ENCODE peak calls at places on chromosomes 16 and 17, in eight cellular contexts. One of them, this sample, is unnamed.

GRCh38 chr17:21376835-21377690 is 906 bp downstream of the KCNJ12 start:
- DNase-seq in neural progenitor cell: no peak
- DNase-seq in foreskin fibroblast: peak
- DNase-seq in psoas muscle: peak
- DNase-seq in fibroblast of pulmonary artery: peak
- DNase-seq in stomach: peak
- DNase-seq in cardiac fibroblast: peak
- DNase-seq in body of pancreas: peak
- DNase-seq in this sample: no peak

GRCh38 chr17:77880702-77881450 is 77.6 kb upstream of the TNRC6C start:
- DNase-seq in fibroblast of pulmonary artery: no peak
- DNase-seq in neural progenitor cell: no peak
- DNase-seq in stomach: no peak
- DNase-seq in psoas muscle: no peak
- DNase-seq in foreskin fibroblast: no peak
- DNase-seq in cardiac fibroblast: no peak
- DNase-seq in body of pancreas: no peak
- DNase-seq in this sample: no peak

GRCh38 chr16:85412911-85413520 is 200.1 kb upstream of the GSE1 start:
- DNase-seq in neural progenitor cell: no peak
- DNase-seq in fibroblast of pulmonary artery: no peak
- DNase-seq in psoas muscle: no peak
- DNase-seq in cardiac fibroblast: no peak
- DNase-seq in foreskin fibroblast: no peak
- DNase-seq in body of pancreas: no peak
- DNase-seq in stomach: no peak
- DNase-seq in this sample: no peak

GRCh38 chr17:28145348-28145747 is 102.9 kb downstream of the NLK start:
- DNase-seq in stomach: no peak
- DNase-seq in psoas muscle: no peak
- DNase-seq in body of pancreas: no peak
- DNase-seq in cardiac fibroblast: peak
- DNase-seq in fibroblast of pulmonary artery: peak
- DNase-seq in neural progenitor cell: no peak
- DNase-seq in foreskin fibroblast: peak
- DNase-seq in this sample: no peak

GRCh38 chr17:1783834-1784611 is 22.2 kb downstream of the SERPINF1 start:
- DNase-seq in psoas muscle: peak
- DNase-seq in cardiac fibroblast: peak
- DNase-seq in fibroblast of pulmonary artery: peak
- DNase-seq in body of pancreas: peak
- DNase-seq in stomach: peak
- DNase-seq in neural progenitor cell: peak
- DNase-seq in foreskin fibroblast: peak
- DNase-seq in this sample: peak

GRCh38 chr17:78144146-78144719 is 2.0 kb upstream of the C17orf99 start:
- DNase-seq in psoas muscle: peak
- DNase-seq in neural progenitor cell: no peak
- DNase-seq in stomach: peak
- DNase-seq in cardiac fibroblast: peak
- DNase-seq in foreskin fibroblast: peak
- DNase-seq in body of pancreas: peak
- DNase-seq in fibroblast of pulmonary artery: peak
- DNase-seq in this sample: peak

GRCh38 chr16:26231647-26232046 is 539.9 kb downstream of the HS3ST4 start:
- DNase-seq in psoas muscle: no peak
- DNase-seq in fibroblast of pulmonary artery: no peak
- DNase-seq in foreskin fibroblast: no peak
- DNase-seq in cardiac fibroblast: no peak
- DNase-seq in stomach: no peak
- DNase-seq in neural progenitor cell: no peak
- DNase-seq in body of pancreas: no peak
- DNase-seq in this sample: no peak

GRCh38 chr17:49730078-49730786 is 22.5 kb upstream of the SLC35B1 start:
- DNase-seq in neural progenitor cell: no peak
- DNase-seq in stomach: peak
- DNase-seq in body of pancreas: peak
- DNase-seq in fibroblast of pulmonary artery: peak
- DNase-seq in psoas muscle: peak
- DNase-seq in foreskin fibroblast: peak
- DNase-seq in cardiac fibroblast: peak
- DNase-seq in this sample: peak

GRCh38 chr16:85491798-85492616 is 121.1 kb upstream of the GSE1 start:
- DNase-seq in body of pancreas: peak
- DNase-seq in psoas muscle: peak
- DNase-seq in fibroblast of pulmonary artery: no peak
- DNase-seq in foreskin fibroblast: peak
- DNase-seq in cardiac fibroblast: peak
- DNase-seq in neural progenitor cell: no peak
- DNase-seq in stomach: peak
- DNase-seq in this sample: no peak

GRCh38 chr17:70621593-70621992 is 452.3 kb downstream of the KCNJ2 start:
- DNase-seq in cardiac fibroblast: peak
- DNase-seq in body of pancreas: no peak
- DNase-seq in foreskin fibroblast: peak
- DNase-seq in neural progenitor cell: peak
- DNase-seq in stomach: no peak
- DNase-seq in psoas muscle: no peak
- DNase-seq in fibroblast of pulmonary artery: peak
- DNase-seq in this sample: peak

GRCh38 chr17:38727661-38728220 is 2.4 kb upstream of the CISD3 start:
- DNase-seq in body of pancreas: no peak
- DNase-seq in cardiac fibroblast: no peak
- DNase-seq in foreskin fibroblast: no peak
- DNase-seq in neural progenitor cell: no peak
- DNase-seq in fibroblast of pulmonary artery: no peak
- DNase-seq in psoas muscle: no peak
- DNase-seq in stomach: no peak
- DNase-seq in this sample: no peak

GRCh38 chr17:78597923-78598545 is 20.8 kb upstream of the DNAH17 start:
- DNase-seq in foreskin fibroblast: peak
- DNase-seq in cardiac fibroblast: peak
- DNase-seq in stomach: no peak
- DNase-seq in body of pancreas: no peak
- DNase-seq in fibroblast of pulmonary artery: peak
- DNase-seq in psoas muscle: no peak
- DNase-seq in neural progenitor cell: no peak
- DNase-seq in this sample: peak

GRCh38 chr16:1859650-1860049 is 12.3 kb downstream of the MEIOB start:
- DNase-seq in neural progenitor cell: no peak
- DNase-seq in body of pancreas: no peak
- DNase-seq in fibroblast of pulmonary artery: no peak
- DNase-seq in foreskin fibroblast: no peak
- DNase-seq in psoas muscle: no peak
- DNase-seq in stomach: peak
- DNase-seq in cardiac fibroblast: no peak
- DNase-seq in this sample: no peak

GRCh38 chr16:86026916-86027315 is 128.0 kb downstream of the IRF8 start:
- DNase-seq in body of pancreas: no peak
- DNase-seq in cardiac fibroblast: no peak
- DNase-seq in neural progenitor cell: no peak
- DNase-seq in foreskin fibroblast: no peak
- DNase-seq in psoas muscle: no peak
- DNase-seq in stomach: no peak
- DNase-seq in fibroblast of pulmonary artery: no peak
- DNase-seq in this sample: no peak

GRCh38 chr17:42365136-42365535 is 23.1 kb downstream of the STAT3 start:
- DNase-seq in body of pancreas: no peak
- DNase-seq in foreskin fibroblast: peak
- DNase-seq in neural progenitor cell: no peak
- DNase-seq in cardiac fibroblast: peak
- DNase-seq in stomach: no peak
- DNase-seq in fibroblast of pulmonary artery: peak
- DNase-seq in psoas muscle: no peak
- DNase-seq in this sample: no peak

GRCh38 chr17:3027786-3028532 is 35.4 kb downstream of the OR1D5 start:
- DNase-seq in stomach: peak
- DNase-seq in cardiac fibroblast: no peak
- DNase-seq in psoas muscle: no peak
- DNase-seq in foreskin fibroblast: no peak
- DNase-seq in fibroblast of pulmonary artery: no peak
- DNase-seq in body of pancreas: no peak
- DNase-seq in neural progenitor cell: no peak
- DNase-seq in this sample: no peak

GRCh38 chr17:17812211-17813054 is 24.4 kb downstream of the SREBF1 start:
- DNase-seq in cardiac fibroblast: peak
- DNase-seq in psoas muscle: peak
- DNase-seq in stomach: peak
- DNase-seq in foreskin fibroblast: peak
- DNase-seq in body of pancreas: peak
- DNase-seq in neural progenitor cell: peak
- DNase-seq in fibroblast of pulmonary artery: peak
- DNase-seq in this sample: no peak

GRCh38 chr17:47220531-47220999 is 11.4 kb downstream of the MYL4 start:
- DNase-seq in fibroblast of pulmonary artery: no peak
- DNase-seq in stomach: no peak
- DNase-seq in psoas muscle: no peak
- DNase-seq in body of pancreas: no peak
- DNase-seq in foreskin fibroblast: no peak
- DNase-seq in neural progenitor cell: no peak
- DNase-seq in cardiac fibroblast: no peak
- DNase-seq in this sample: no peak

GRCh38 chr16:85202631-85203461 is 90.6 kb upstream of the CIBAR2 start:
- DNase-seq in stomach: peak
- DNase-seq in foreskin fibroblast: peak
- DNase-seq in neural progenitor cell: peak
- DNase-seq in body of pancreas: peak
- DNase-seq in fibroblast of pulmonary artery: peak
- DNase-seq in psoas muscle: peak
- DNase-seq in cardiac fibroblast: peak
- DNase-seq in this sample: peak

GRCh38 chr17:40980594-40980993 is 3.5 kb downstream of the KRT40 start:
- DNase-seq in stomach: no peak
- DNase-seq in body of pancreas: peak
- DNase-seq in psoas muscle: peak
- DNase-seq in neural progenitor cell: no peak
- DNase-seq in cardiac fibroblast: peak
- DNase-seq in fibroblast of pulmonary artery: peak
- DNase-seq in foreskin fibroblast: peak
- DNase-seq in this sample: peak

GRCh38 chr16:74575805-74576643 is 30.9 kb downstream of the GLG1 start:
- DNase-seq in foreskin fibroblast: no peak
- DNase-seq in neural progenitor cell: no peak
- DNase-seq in stomach: no peak
- DNase-seq in psoas muscle: no peak
- DNase-seq in body of pancreas: no peak
- DNase-seq in fibroblast of pulmonary artery: no peak
- DNase-seq in cardiac fibroblast: no peak
- DNase-seq in this sample: no peak

GRCh38 chr17:77214743-77215142 is 74.0 kb downstream of the SEC14L1 start:
- DNase-seq in fibroblast of pulmonary artery: peak
- DNase-seq in cardiac fibroblast: peak
- DNase-seq in stomach: peak
- DNase-seq in psoas muscle: no peak
- DNase-seq in neural progenitor cell: peak
- DNase-seq in foreskin fibroblast: peak
- DNase-seq in body of pancreas: peak
- DNase-seq in this sample: no peak

GRCh38 chr16:82094942-82095540 is 60.0 kb downstream of the HSD17B2 start:
- DNase-seq in fibroblast of pulmonary artery: no peak
- DNase-seq in stomach: no peak
- DNase-seq in neural progenitor cell: no peak
- DNase-seq in body of pancreas: no peak
- DNase-seq in foreskin fibroblast: no peak
- DNase-seq in cardiac fibroblast: no peak
- DNase-seq in psoas muscle: no peak
- DNase-seq in this sample: no peak
- H3K4me3 ChIP-seq in fibroblast of pulmonary artery: no peak
- H3K4me3 ChIP-seq in stomach: no peak
- H3K4me3 ChIP-seq in neural progenitor cell: no peak
- H3K4me3 ChIP-seq in body of pancreas: no peak
- H3K4me3 ChIP-seq in foreskin fibroblast: no peak
- H3K4me3 ChIP-seq in cardiac fibroblast: no peak
- H3K4me3 ChIP-seq in psoas muscle: no peak
- H3K4me3 ChIP-seq in this sample: no peak

GRCh38 chr17:29836643-29837042 is 93.4 kb downstream of the SSH2 start:
- DNase-seq in body of pancreas: no peak
- DNase-seq in stomach: no peak
- DNase-seq in foreskin fibroblast: peak
- DNase-seq in neural progenitor cell: no peak
- DNase-seq in psoas muscle: no peak
- DNase-seq in cardiac fibroblast: peak
- DNase-seq in fibroblast of pulmonary artery: peak
- DNase-seq in this sample: no peak
- H3K4me3 ChIP-seq in body of pancreas: no peak
- H3K4me3 ChIP-seq in stomach: no peak
- H3K4me3 ChIP-seq in foreskin fibroblast: no peak
- H3K4me3 ChIP-seq in neural progenitor cell: no peak
- H3K4me3 ChIP-seq in psoas muscle: no peak
- H3K4me3 ChIP-seq in cardiac fibroblast: no peak
- H3K4me3 ChIP-seq in fibroblast of pulmonary artery: no peak
- H3K4me3 ChIP-seq in this sample: no peak

GRCh38 chr16:66878067-66878466 is 2.2 kb upstream of the PDP2 start:
- DNase-seq in psoas muscle: no peak
- DNase-seq in foreskin fibroblast: peak
- DNase-seq in fibroblast of pulmonary artery: no peak
- DNase-seq in neural progenitor cell: no peak
- DNase-seq in stomach: no peak
- DNase-seq in cardiac fibroblast: no peak
- DNase-seq in body of pancreas: peak
- DNase-seq in this sample: no peak
- H3K4me3 ChIP-seq in psoas muscle: no peak
- H3K4me3 ChIP-seq in foreskin fibroblast: no peak
- H3K4me3 ChIP-seq in fibroblast of pulmonary artery: no peak
- H3K4me3 ChIP-seq in neural progenitor cell: no peak
- H3K4me3 ChIP-seq in stomach: no peak
- H3K4me3 ChIP-seq in cardiac fibroblast: no peak
- H3K4me3 ChIP-seq in body of pancreas: no peak
- H3K4me3 ChIP-seq in this sample: no peak

DNA sequence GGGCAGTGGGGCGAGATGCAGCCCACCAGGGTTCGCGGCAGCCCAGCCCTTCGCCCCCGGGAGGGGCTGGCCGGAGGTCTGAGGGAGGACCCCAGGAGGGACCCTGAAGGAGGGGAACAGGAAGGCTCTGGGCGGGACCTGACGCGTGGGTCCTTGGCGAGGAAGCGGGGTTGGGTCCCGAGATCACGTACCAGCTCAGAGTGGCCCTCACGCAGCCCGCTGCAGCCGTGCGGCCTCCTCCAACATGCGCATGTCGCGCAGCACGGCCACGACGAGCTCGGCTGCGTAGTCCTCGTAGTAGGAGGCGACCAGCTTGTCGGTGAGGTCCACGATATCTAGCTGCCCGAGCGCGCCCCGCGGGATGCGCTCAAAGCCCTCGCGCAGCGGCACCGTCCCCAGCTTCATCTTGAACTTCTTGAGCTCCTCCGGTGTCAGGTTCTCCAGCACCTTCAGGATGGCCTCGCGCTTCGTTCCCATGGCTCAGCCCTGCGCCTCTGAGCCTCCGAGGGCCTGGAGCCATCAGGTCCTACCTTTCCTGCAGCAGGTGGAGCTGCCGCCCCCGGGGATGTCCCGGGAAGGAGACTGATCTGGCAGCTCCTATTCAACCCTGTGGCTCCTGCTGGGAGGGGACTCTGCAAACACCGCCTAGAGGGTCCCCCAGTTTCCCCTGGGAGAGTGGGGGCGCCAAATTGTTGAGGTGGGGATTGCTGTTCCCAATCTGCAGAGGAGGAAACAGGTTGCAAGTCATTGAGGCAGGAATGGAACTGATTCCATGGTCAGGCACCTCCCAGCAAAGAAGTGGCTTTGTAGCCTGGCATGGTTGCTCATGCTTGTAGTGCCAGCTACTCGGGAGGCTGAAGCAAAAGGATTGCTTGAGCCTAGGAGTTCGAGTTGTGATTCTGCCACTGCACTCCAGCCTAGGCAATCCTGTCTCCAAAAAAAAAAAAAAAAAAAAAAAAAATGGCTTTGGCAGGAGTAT is at the start of gene PYDC1:
- DNase-seq in neural progenitor cell: peak
- DNase-seq in foreskin fibroblast: peak
- DNase-seq in body of pancreas: peak
- DNase-seq in stomach: no peak
- DNase-seq in cardiac fibroblast: no peak
- DNase-seq in fibroblast of pulmonary artery: no peak
- DNase-seq in psoas muscle: no peak
- DNase-seq in this sample: no peak
- H3K4me3 ChIP-seq in neural progenitor cell: peak
- H3K4me3 ChIP-seq in foreskin fibroblast: no peak
- H3K4me3 ChIP-seq in body of pancreas: no peak
- H3K4me3 ChIP-seq in stomach: peak
- H3K4me3 ChIP-seq in cardiac fibroblast: no peak
- H3K4me3 ChIP-seq in fibroblast of pulmonary artery: no peak
- H3K4me3 ChIP-seq in psoas muscle: peak
- H3K4me3 ChIP-seq in this sample: peak